ENCODE peak calls at places on chromosomes 11 and 22, in four cellular contexts. One of them, this sample, is unnamed.
A peak's percentile ranks its signal among the peaks of the same experiment; 100 is the strongest.

GRCh38 chr22:39301108-39301507 is 18.3 kb downstream of the RPL3 start:
- DNase-seq in body of pancreas: no peak
- DNase-seq in CD4-positive, alpha-beta T cell: no peak
- DNase-seq in Calu3: no peak
- DNase-seq in this sample: no peak

GRCh38 chr11:2175659-2176058 is 4.0 kb upstream of the TH start:
- DNase-seq in CD4-positive, alpha-beta T cell: no peak
- DNase-seq in Calu3: no peak
- DNase-seq in body of pancreas: peak; percentile 34
- DNase-seq in this sample: no peak

GRCh38 chr11:62850911-62851806 is 11.8 kb upstream of the WDR74 start:
- DNase-seq in CD4-positive, alpha-beta T cell: no peak
- DNase-seq in Calu3: no peak
- DNase-seq in body of pancreas: no peak
- DNase-seq in this sample: no peak

GRCh38 chr11:1936781-1937615 is 10.1 kb upstream of the MRPL23 start:
- DNase-seq in body of pancreas: no peak
- DNase-seq in CD4-positive, alpha-beta T cell: no peak
- DNase-seq in Calu3: no peak
- DNase-seq in this sample: no peak

GRCh38 chr11:76783901-76784813 is 1.0 kb downstream of the TSKU start:
- DNase-seq in CD4-positive, alpha-beta T cell: no peak
- DNase-seq in Calu3: peak; percentile 52
- DNase-seq in body of pancreas: peak; percentile 53
- DNase-seq in this sample: no peak

GRCh38 chr11:108559340-108559739 is 34.2 kb downstream of the EXPH5 start:
- DNase-seq in Calu3: no peak
- DNase-seq in body of pancreas: no peak
- DNase-seq in CD4-positive, alpha-beta T cell: no peak
- DNase-seq in this sample: no peak

GRCh38 chr11:35619754-35620640 is 1.7 kb downstream of the FJX1 start:
- DNase-seq in Calu3: peak; percentile 49
- DNase-seq in CD4-positive, alpha-beta T cell: no peak
- DNase-seq in body of pancreas: no peak
- DNase-seq in this sample: no peak

GRCh38 chr11:117026593-117027330 is 71.5 kb downstream of the SIK3 start:
- DNase-seq in Calu3: peak; percentile 1
- DNase-seq in body of pancreas: no peak
- DNase-seq in CD4-positive, alpha-beta T cell: no peak
- DNase-seq in this sample: no peak

GRCh38 chr11:96254087-96254486 is 88.9 kb downstream of the MAML2 start:
- DNase-seq in body of pancreas: no peak
- DNase-seq in Calu3: no peak
- DNase-seq in CD4-positive, alpha-beta T cell: no peak
- DNase-seq in this sample: no peak

GRCh38 chr22:41380993-41381328 is 781 bp upstream of the TEF start:
- DNase-seq in Calu3: no peak
- DNase-seq in body of pancreas: peak; percentile 82
- DNase-seq in CD4-positive, alpha-beta T cell: no peak
- DNase-seq in this sample: no peak

GRCh38 chr11:8038393-8038792 is 42.6 kb upstream of the TUB start:
- DNase-seq in body of pancreas: no peak
- DNase-seq in Calu3: no peak
- DNase-seq in CD4-positive, alpha-beta T cell: no peak
- DNase-seq in this sample: no peak

GRCh38 chr11:91776660-91777059 is 448.0 kb upstream of the FAT3 start:
- DNase-seq in body of pancreas: peak; percentile 37
- DNase-seq in Calu3: no peak
- DNase-seq in CD4-positive, alpha-beta T cell: no peak
- DNase-seq in this sample: no peak

GRCh38 chr11:91768783-91769182 is 455.8 kb upstream of the FAT3 start:
- DNase-seq in body of pancreas: no peak
- DNase-seq in CD4-positive, alpha-beta T cell: no peak
- DNase-seq in Calu3: no peak
- DNase-seq in this sample: no peak

GRCh38 chr11:91778758-91779157 is 445.9 kb upstream of the FAT3 start:
- DNase-seq in Calu3: no peak
- DNase-seq in body of pancreas: no peak
- DNase-seq in CD4-positive, alpha-beta T cell: no peak
- DNase-seq in this sample: no peak

DNA sequence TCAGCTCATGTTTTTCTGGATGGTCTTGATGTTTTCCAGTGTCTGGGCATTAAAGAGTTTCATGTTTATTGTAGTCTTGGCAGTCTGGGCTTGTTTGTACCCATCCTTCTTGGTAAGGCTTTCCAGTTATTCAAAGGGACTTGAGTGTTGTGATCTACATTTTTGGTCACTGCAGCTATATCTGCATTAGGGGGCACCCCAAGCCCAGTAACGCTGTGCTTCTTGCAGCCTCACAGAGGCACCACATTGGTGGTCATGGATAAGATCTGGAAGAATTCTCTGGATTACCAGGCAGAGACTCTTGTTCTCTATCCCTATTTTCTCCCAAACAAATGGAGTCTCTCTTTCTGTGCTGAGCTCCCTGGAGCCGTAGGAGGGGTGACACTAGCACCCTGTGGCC is 451.5 kb upstream of the FAT3 start:
- DNase-seq in CD4-positive, alpha-beta T cell: no peak
- DNase-seq in Calu3: peak; percentile 11
- DNase-seq in body of pancreas: no peak
- DNase-seq in this sample: no peak
- TF ChIP-seq CTCF in CD4-positive, alpha-beta T cell: no peak
- TF ChIP-seq CTCF in Calu3: no peak
- TF ChIP-seq CTCF in body of pancreas: no peak
- TF ChIP-seq CTCF in this sample: no peak

GRCh38 chr11:95066721-95067041 is at the start of gene SRSF8:
- DNase-seq in CD4-positive, alpha-beta T cell: no peak
- DNase-seq in body of pancreas: no peak
- DNase-seq in Calu3: no peak
- DNase-seq in this sample: no peak

GRCh38 chr11:95067042-95067827 is 516 bp downstream of the SRSF8 start:
- DNase-seq in Calu3: peak; percentile 82
- DNase-seq in CD4-positive, alpha-beta T cell: peak; percentile 64
- DNase-seq in body of pancreas: peak; percentile 85
- DNase-seq in this sample: no peak

GRCh38 chr11:95065336-95065735 is 1.4 kb upstream of the SRSF8 start:
- DNase-seq in body of pancreas: no peak
- DNase-seq in CD4-positive, alpha-beta T cell: no peak
- DNase-seq in Calu3: no peak
- DNase-seq in this sample: no peak

GRCh38 chr11:95068549-95068948 is 1.8 kb downstream of the SRSF8 start:
- DNase-seq in body of pancreas: peak; percentile 83
- DNase-seq in CD4-positive, alpha-beta T cell: peak; percentile 39
- DNase-seq in Calu3: peak; percentile 69
- DNase-seq in this sample: no peak

GRCh38 chr11:95067828-95068244 is 1.1 kb downstream of the SRSF8 start:
- DNase-seq in body of pancreas: no peak
- DNase-seq in CD4-positive, alpha-beta T cell: no peak
- DNase-seq in Calu3: no peak
- DNase-seq in this sample: peak; percentile 42
- TF ChIP-seq CTCF in body of pancreas: no peak
- TF ChIP-seq CTCF in CD4-positive, alpha-beta T cell: no peak
- TF ChIP-seq CTCF in Calu3: no peak
- TF ChIP-seq CTCF in this sample: no peak

GRCh38 chr11:100999756-101000155 is 129.9 kb downstream of the PGR start:
- DNase-seq in Calu3: no peak
- DNase-seq in body of pancreas: no peak
- DNase-seq in CD4-positive, alpha-beta T cell: no peak
- DNase-seq in this sample: no peak

GRCh38 chr11:101008961-101009684 is 120.5 kb downstream of the PGR start:
- DNase-seq in Calu3: no peak
- DNase-seq in CD4-positive, alpha-beta T cell: no peak
- DNase-seq in body of pancreas: no peak
- DNase-seq in this sample: no peak

GRCh38 chr11:101003468-101003867 is 126.1 kb downstream of the PGR start:
- DNase-seq in body of pancreas: no peak
- DNase-seq in Calu3: no peak
- DNase-seq in CD4-positive, alpha-beta T cell: no peak
- DNase-seq in this sample: no peak
- TF ChIP-seq CTCF in body of pancreas: no peak
- TF ChIP-seq CTCF in Calu3: peak; percentile 27
- TF ChIP-seq CTCF in CD4-positive, alpha-beta T cell: no peak
- TF ChIP-seq CTCF in this sample: no peak

GRCh38 chr22:24176040-24176439 is 5.2 kb upstream of the SUSD2 start:
- DNase-seq in body of pancreas: no peak
- DNase-seq in CD4-positive, alpha-beta T cell: no peak
- DNase-seq in Calu3: no peak
- DNase-seq in this sample: no peak

GRCh38 chr22:24177045-24177444 is 4.2 kb upstream of the SUSD2 start:
- DNase-seq in body of pancreas: no peak
- DNase-seq in Calu3: no peak
- DNase-seq in CD4-positive, alpha-beta T cell: no peak
- DNase-seq in this sample: no peak

GRCh38 chr22:24177456-24177855 is 3.8 kb upstream of the SUSD2 start:
- DNase-seq in body of pancreas: no peak
- DNase-seq in Calu3: no peak
- DNase-seq in CD4-positive, alpha-beta T cell: no peak
- DNase-seq in this sample: no peak

GRCh38 chr22:24176630-24177029 is 4.7 kb upstream of the SUSD2 start:
- DNase-seq in body of pancreas: no peak
- DNase-seq in CD4-positive, alpha-beta T cell: no peak
- DNase-seq in Calu3: no peak
- DNase-seq in this sample: no peak

DNA sequence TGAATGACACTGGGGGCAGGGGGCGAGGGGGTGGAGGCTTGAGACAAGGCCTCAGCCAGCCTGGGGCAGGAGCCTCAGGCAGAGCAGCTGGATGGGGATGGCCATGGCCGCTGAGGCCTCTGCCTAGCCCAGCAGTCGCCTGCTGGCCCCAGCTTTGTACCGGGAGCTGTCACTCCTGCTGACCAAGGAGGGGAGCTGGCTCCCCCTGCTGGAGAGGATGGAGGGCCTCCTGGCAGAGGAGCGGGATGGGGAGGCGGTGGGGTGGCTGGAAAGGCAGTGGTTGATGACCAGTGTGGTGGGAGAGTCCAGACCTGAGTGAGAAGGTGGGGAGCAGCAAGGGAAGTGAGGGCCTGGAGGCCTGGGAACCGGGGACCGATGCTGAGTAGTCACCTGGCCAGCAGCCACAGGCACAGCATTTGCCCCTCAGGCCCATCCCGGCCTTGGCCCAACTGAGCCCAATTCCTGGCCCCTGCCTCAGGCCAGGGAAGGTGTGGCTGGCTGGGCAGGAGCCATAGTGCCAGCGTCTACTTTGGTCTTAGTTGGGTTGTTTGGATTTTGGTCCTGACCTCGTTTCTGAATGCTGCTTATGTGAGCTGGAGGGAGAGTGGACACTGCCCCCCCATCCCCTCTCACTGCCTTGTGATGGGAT is 6.0 kb upstream of the SUSD2 start:
- DNase-seq in body of pancreas: peak; percentile 75
- DNase-seq in CD4-positive, alpha-beta T cell: peak; percentile 41
- DNase-seq in Calu3: peak; percentile 88
- DNase-seq in this sample: peak; percentile 66
- TF ChIP-seq CTCF in body of pancreas: peak; percentile 64
- TF ChIP-seq CTCF in CD4-positive, alpha-beta T cell: peak; percentile 71
- TF ChIP-seq CTCF in Calu3: peak; percentile 90
- TF ChIP-seq CTCF in this sample: peak; percentile 59

This sample was measured in omental fat pad.